ENCODE peak calls at places on chromosomes 6 and 20, in four cellular contexts. One of them, this sample, is unnamed.

GRCh38 chr6:107697682-107698081 is 126.4 kb downstream of the SCML4 start:
- DNase-seq in pancreas: no peak
- DNase-seq in stomach: no peak
- DNase-seq in A673: no peak
- DNase-seq in this sample: no peak

GRCh38 chr6:135012764-135013163 is 41.9 kb downstream of the HBS1L start:
- DNase-seq in pancreas: no peak
- DNase-seq in stomach: no peak
- DNase-seq in A673: no peak
- DNase-seq in this sample: peak; percentile 31

GRCh38 chr20:51661609-51662178 is 106.5 kb downstream of the ATP9A start:
- DNase-seq in stomach: no peak
- DNase-seq in A673: no peak
- DNase-seq in pancreas: no peak
- DNase-seq in this sample: no peak

GRCh38 chr20:54497931-54498718 is 22.7 kb downstream of the DOK5 start:
- DNase-seq in stomach: no peak
- DNase-seq in A673: peak; percentile 35
- DNase-seq in pancreas: no peak
- DNase-seq in this sample: no peak

GRCh38 chr6:156655267-156655918 is 121.8 kb upstream of the ARID1B start:
- DNase-seq in A673: no peak
- DNase-seq in stomach: no peak
- DNase-seq in pancreas: no peak
- DNase-seq in this sample: no peak

GRCh38 chr6:27608916-27609883 is 136.3 kb upstream of the ZNF184 start:
- DNase-seq in pancreas: no peak
- DNase-seq in stomach: no peak
- DNase-seq in A673: peak; percentile 79
- DNase-seq in this sample: no peak

GRCh38 chr20:38892091-38892981 is 33.9 kb upstream of the FAM83D start:
- DNase-seq in pancreas: no peak
- DNase-seq in A673: no peak
- DNase-seq in stomach: no peak
- DNase-seq in this sample: no peak

GRCh38 chr6:84118191-84118590 is 84.6 kb downstream of the MRAP2 start:
- DNase-seq in stomach: no peak
- DNase-seq in A673: no peak
- DNase-seq in pancreas: no peak
- DNase-seq in this sample: no peak

GRCh38 chr6:20936949-20937348 is 402.7 kb downstream of the CDKAL1 start:
- DNase-seq in pancreas: no peak
- DNase-seq in stomach: no peak
- DNase-seq in A673: no peak
- DNase-seq in this sample: no peak

GRCh38 chr6:47492355-47492754 is 14.8 kb downstream of the CD2AP start:
- DNase-seq in pancreas: no peak
- DNase-seq in A673: no peak
- DNase-seq in stomach: no peak
- DNase-seq in this sample: no peak

GRCh38 chr6:11151488-11151887 is 40.0 kb upstream of the ERVFRD-1 start:
- DNase-seq in A673: no peak
- DNase-seq in stomach: no peak
- DNase-seq in pancreas: no peak
- DNase-seq in this sample: no peak

GRCh38 chr6:28225056-28225834 is at the start of gene ZSCAN9:
- DNase-seq in pancreas: peak; percentile 94
- DNase-seq in A673: peak; percentile 75
- DNase-seq in stomach: peak; percentile 83
- DNase-seq in this sample: peak; percentile 38

GRCh38 chr6:83467620-83468036 is 36.8 kb upstream of the ME1 start:
- DNase-seq in pancreas: no peak
- DNase-seq in A673: no peak
- DNase-seq in stomach: no peak
- DNase-seq in this sample: no peak

GRCh38 chr6:111534366-111534765 is 51.3 kb upstream of the REV3L start:
- DNase-seq in A673: no peak
- DNase-seq in stomach: peak; percentile 92
- DNase-seq in pancreas: peak; percentile 92
- DNase-seq in this sample: no peak

GRCh38 chr6:13559968-13560650 is 14.3 kb upstream of the SIRT5 start:
- DNase-seq in stomach: no peak
- DNase-seq in pancreas: no peak
- DNase-seq in A673: peak; percentile 26
- DNase-seq in this sample: no peak

GRCh38 chr6:73739097-73739496 is 43.1 kb downstream of the CD109 start:
- DNase-seq in stomach: no peak
- DNase-seq in pancreas: no peak
- DNase-seq in A673: peak; percentile 83
- DNase-seq in this sample: no peak

GRCh38 chr6:133114973-133115372 is 126.2 kb upstream of the EYA4 start:
- DNase-seq in pancreas: no peak
- DNase-seq in stomach: no peak
- DNase-seq in A673: peak; percentile 47
- DNase-seq in this sample: no peak

GRCh38 chr6:36692861-36693702 is 4.5 kb upstream of the RAB44 start:
- DNase-seq in stomach: peak; percentile 77
- DNase-seq in A673: no peak
- DNase-seq in pancreas: peak; percentile 82
- DNase-seq in this sample: no peak

GRCh38 chr20:53444386-53444785 is 149.3 kb downstream of the ZNF217 start:
- DNase-seq in pancreas: no peak
- DNase-seq in A673: no peak
- DNase-seq in stomach: no peak
- DNase-seq in this sample: no peak

GRCh38 chr20:13006825-13007224 is 1.9 kb upstream of the SPTLC3 start:
- DNase-seq in stomach: no peak
- DNase-seq in pancreas: no peak
- DNase-seq in A673: no peak
- DNase-seq in this sample: no peak

GRCh38 chr6:132199343-132199742 is 201.9 kb downstream of the MOXD1 start:
- DNase-seq in stomach: no peak
- DNase-seq in A673: no peak
- DNase-seq in pancreas: no peak
- DNase-seq in this sample: no peak

GRCh38 chr6:66264376-66264775 is 557.4 kb upstream of the EYS start:
- DNase-seq in pancreas: no peak
- DNase-seq in stomach: no peak
- DNase-seq in A673: no peak
- DNase-seq in this sample: no peak

GRCh38 chr6:118799826-118800225 is 94.1 kb upstream of the ASF1A start:
- DNase-seq in A673: no peak
- DNase-seq in pancreas: no peak
- DNase-seq in stomach: no peak
- DNase-seq in this sample: no peak

GRCh38 chr6:118801257-118801656 is 92.7 kb upstream of the ASF1A start:
- DNase-seq in pancreas: no peak
- DNase-seq in stomach: no peak
- DNase-seq in A673: no peak
- DNase-seq in this sample: no peak

GRCh38 chr6:118804091-118804490 is 89.9 kb upstream of the ASF1A start:
- DNase-seq in pancreas: no peak
- DNase-seq in stomach: no peak
- DNase-seq in A673: no peak
- DNase-seq in this sample: no peak

DNA sequence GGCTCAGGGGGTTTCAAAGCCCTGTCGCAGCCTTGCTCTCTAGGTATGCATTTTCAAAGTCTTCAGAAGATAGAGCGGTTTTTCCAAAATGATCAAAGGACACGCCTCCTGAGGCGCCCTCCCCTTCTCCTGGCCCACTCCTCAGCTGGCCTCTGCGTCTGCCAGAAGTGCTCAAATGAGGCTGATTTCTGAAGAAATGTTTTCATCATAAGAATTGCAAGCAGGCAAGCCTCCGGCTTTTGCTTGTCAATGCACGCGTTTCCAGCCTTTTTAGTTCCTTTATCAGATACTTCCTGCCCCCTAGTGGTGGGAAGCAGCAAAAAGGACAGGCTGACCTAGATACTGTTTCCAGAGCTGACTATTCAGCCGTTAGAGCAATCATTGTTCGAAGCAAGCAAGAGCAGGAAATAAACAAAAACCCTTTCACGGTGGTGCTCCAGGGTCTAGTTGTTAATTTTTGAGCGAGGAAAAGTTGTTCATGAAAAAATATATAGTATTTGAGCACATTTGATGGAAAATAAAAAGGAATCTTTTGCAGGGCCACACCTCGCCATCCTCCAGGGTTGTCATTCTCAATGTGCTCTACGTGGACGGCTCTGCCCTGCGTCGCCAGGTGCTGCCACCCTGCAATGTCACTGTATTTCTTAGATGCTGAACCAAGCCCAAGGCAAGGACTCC is 93.4 kb upstream of the ASF1A start:
- DNase-seq in A673: peak; percentile 90
- DNase-seq in pancreas: no peak
- DNase-seq in stomach: peak; percentile 86
- DNase-seq in this sample: peak; percentile 26
- H3K4me3 ChIP-seq in A673: peak overlapping the region; percentile 13
- H3K4me3 ChIP-seq in pancreas: no peak overlapping the region
- H3K4me3 ChIP-seq in stomach: no peak overlapping the region
- H3K4me3 ChIP-seq in this sample: no peak overlapping the region

GRCh38 chr20:21110811-21111210 is 4.7 kb upstream of the LINC00237 start:
- DNase-seq in pancreas: no peak
- DNase-seq in stomach: no peak
- DNase-seq in A673: no peak
- DNase-seq in this sample: no peak
- H3K36me3 ChIP-seq in pancreas: no peaks in the 10 kb centered on the region
- H3K36me3 ChIP-seq in stomach: no peaks in the 10 kb centered on the region
- H3K36me3 ChIP-seq in A673: no peaks in the 10 kb centered on the region
- H3K36me3 ChIP-seq in this sample: no peaks in the 10 kb centered on the region

GRCh38 chr20:63264002-63264401 is 8.6 kb upstream of the ARFGAP1 start:
- DNase-seq in A673: no peak
- DNase-seq in pancreas: no peak
- DNase-seq in stomach: no peak
- DNase-seq in this sample: no peak
- H3K27me3 ChIP-seq in A673: peaks cover 60% of the 10 kb centered on the region
- H3K27me3 ChIP-seq in pancreas: no peaks in the 10 kb centered on the region
- H3K27me3 ChIP-seq in stomach: peaks cover 44% of the 10 kb centered on the region
- H3K27me3 ChIP-seq in this sample: peaks cover 47% of the 10 kb centered on the region

DNA sequence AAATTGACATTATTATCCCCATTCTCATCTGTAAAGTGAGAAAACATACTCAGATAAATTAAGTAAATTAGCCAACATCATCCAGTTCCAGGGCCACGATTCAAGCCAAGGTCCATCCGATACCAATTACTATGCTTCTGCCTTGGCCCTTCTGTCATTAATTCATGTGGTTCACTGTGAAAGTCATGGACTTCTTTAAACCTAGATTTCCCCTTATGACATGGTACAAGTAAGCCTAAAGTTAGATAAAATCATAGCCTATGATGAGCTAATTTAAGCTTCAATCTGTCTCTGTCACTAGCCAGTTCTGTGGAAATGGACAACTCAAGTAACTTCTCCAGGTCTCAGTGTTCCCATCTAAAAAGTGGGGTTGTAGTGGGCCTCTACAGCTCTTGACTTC is 225.5 kb upstream of the MARCKS start:
- DNase-seq in pancreas: no peak
- DNase-seq in stomach: no peak
- DNase-seq in A673: no peak
- DNase-seq in this sample: no peak
- H3K4me3 ChIP-seq in pancreas: no peak overlapping the region
- H3K4me3 ChIP-seq in stomach: no peak overlapping the region
- H3K4me3 ChIP-seq in A673: no peak overlapping the region
- H3K4me3 ChIP-seq in this sample: no peak overlapping the region

GRCh38 chr6:52508261-52508739 is 68.6 kb downstream of the TRAM2 start:
- DNase-seq in stomach: no peak
- DNase-seq in pancreas: no peak
- DNase-seq in A673: no peak
- DNase-seq in this sample: no peak
- H3K36me3 ChIP-seq in stomach: peaks cover 66% of the 10 kb centered on the region
- H3K36me3 ChIP-seq in pancreas: peaks cover 6% of the 10 kb centered on the region
- H3K36me3 ChIP-seq in A673: no peaks in the 10 kb centered on the region
- H3K36me3 ChIP-seq in this sample: peaks cover 49% of the 10 kb centered on the region

GRCh38 chr6:1527098-1527497 is 82.6 kb upstream of the FOXC1 start:
- DNase-seq in pancreas: no peak
- DNase-seq in stomach: no peak
- DNase-seq in A673: no peak
- DNase-seq in this sample: no peak

GRCh38 chr6:1526689-1527088 is 83.0 kb upstream of the FOXC1 start:
- DNase-seq in stomach: no peak
- DNase-seq in pancreas: no peak
- DNase-seq in A673: no peak
- DNase-seq in this sample: no peak

GRCh38 chr6:1525364-1526038 is 84.2 kb upstream of the FOXC1 start:
- DNase-seq in pancreas: no peak
- DNase-seq in A673: no peak
- DNase-seq in stomach: no peak
- DNase-seq in this sample: no peak

GRCh38 chr6:1522779-1523178 is 86.9 kb upstream of the FOXC1 start:
- DNase-seq in stomach: no peak
- DNase-seq in pancreas: no peak
- DNase-seq in A673: no peak
- DNase-seq in this sample: no peak

DNA sequence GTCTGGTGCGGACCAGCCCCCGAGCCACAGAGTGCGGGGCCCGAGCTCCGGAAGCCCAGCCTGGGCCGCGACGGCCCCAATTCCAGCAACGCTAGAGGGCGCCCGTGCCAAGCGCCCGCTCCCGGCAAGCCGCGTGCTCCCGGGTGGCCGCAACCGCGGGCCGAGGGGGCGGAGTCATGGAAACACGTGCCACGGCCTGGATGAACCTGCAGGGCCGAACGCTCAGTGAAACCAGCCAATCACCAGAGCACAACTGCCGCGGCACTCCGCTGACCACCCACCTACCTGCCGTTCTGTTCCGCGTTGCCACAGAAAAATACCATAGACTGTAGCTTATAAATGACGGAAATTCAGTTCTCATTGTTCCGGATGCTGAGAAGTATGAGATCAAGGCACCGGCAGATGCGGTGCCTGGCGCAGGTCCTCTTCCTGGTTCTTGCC is 85.7 kb upstream of the FOXC1 start:
- DNase-seq in pancreas: no peak
- DNase-seq in stomach: peak; percentile 29
- DNase-seq in A673: no peak
- DNase-seq in this sample: no peak
- H3K27me3 ChIP-seq in pancreas: no peaks in the 10 kb centered on the region
- H3K27me3 ChIP-seq in stomach: peaks cover 25% of the 10 kb centered on the region
- H3K27me3 ChIP-seq in A673: no peaks in the 10 kb centered on the region
- H3K27me3 ChIP-seq in this sample: no peaks in the 10 kb centered on the region

GRCh38 chr6:151436300-151436699 is 15.6 kb downstream of the RMND1 start:
- DNase-seq in stomach: no peak
- DNase-seq in pancreas: no peak
- DNase-seq in A673: no peak
- DNase-seq in this sample: no peak
- H3K4me3 ChIP-seq in stomach: no peak overlapping the region
- H3K4me3 ChIP-seq in pancreas: no peak overlapping the region
- H3K4me3 ChIP-seq in A673: no peak overlapping the region
- H3K4me3 ChIP-seq in this sample: no peak overlapping the region

GRCh38 chr20:32386091-32386490 is 28.0 kb downstream of the ASXL1 start:
- DNase-seq in A673: no peak
- DNase-seq in stomach: no peak
- DNase-seq in pancreas: no peak
- DNase-seq in this sample: no peak
- H3K36me3 ChIP-seq in A673: peaks cover 4% of the 10 kb centered on the region
- H3K36me3 ChIP-seq in stomach: peaks cover 11% of the 10 kb centered on the region
- H3K36me3 ChIP-seq in pancreas: no peaks in the 10 kb centered on the region
- H3K36me3 ChIP-seq in this sample: peaks cover 1% of the 10 kb centered on the region